ENCODE peak calls at places on chromosome 9, in six cellular contexts. B is suprapubic skin, Y is mucosa of descending colon, S is astrocyte of the cerebellum, C is tibial artery, V is lower lobe of right lung. L is an unnamed sample.

GRCh38 chr9:108142504-108143201 is 653.1 kb upstream of the KLF4 start:
- DNase-seq in B (peak), Y (peak), S (peak), C (peak), V (peak), L (peak)

GRCh38 chr9:96116275-96117051 is 185.5 kb downstream of the HSD17B3 start:
- DNase-seq in B (no peak), Y (no peak), S (no peak), C (no peak), V (no peak), L (no peak)

GRCh38 chr9:85248514-85249312 is 493.0 kb downstream of the AGTPBP1 start:
- DNase-seq in B (no peak), Y (no peak), S (no peak), C (no peak), V (no peak), L (peak)

GRCh38 chr9:120856700-120857099 is 14.0 kb upstream of the PSMD5 start:
- DNase-seq in B (no peak), Y (peak), S (no peak), C (no peak), V (peak), L (no peak)

GRCh38 chr9:98873535-98874432 is 66.3 kb downstream of the GALNT12 start:
- DNase-seq in B (no peak), Y (peak), S (no peak), C (peak), V (no peak), L (no peak)

GRCh38 chr9:27365977-27366376 is 69.0 kb upstream of the EQTN start:
- DNase-seq in B (no peak), Y (no peak), S (peak), C (no peak), V (no peak), L (no peak)

GRCh38 chr9:78213696-78214095 is 22.2 kb upstream of the CEP78 start:
- DNase-seq in B (no peak), Y (no peak), S (no peak), C (no peak), V (no peak), L (no peak)

GRCh38 chr9:28024616-28025147 is 451.4 kb upstream of the C9orf72 start:
- DNase-seq in B (no peak), Y (no peak), S (no peak), C (no peak), V (no peak), L (no peak)

GRCh38 chr9:33277484-33277883 is 12.6 kb downstream of the CHMP5 start:
- DNase-seq in B (no peak), Y (no peak), S (no peak), C (no peak), V (no peak), L (no peak)

GRCh38 chr9:121393318-121393717 is 23.3 kb upstream of the STOM start:
- DNase-seq in B (no peak), Y (no peak), S (no peak), C (no peak), V (no peak), L (no peak)

GRCh38 chr9:106288689-106289088 is 574.3 kb upstream of the ZNF462 start:
- DNase-seq in B (no peak), Y (no peak), S (no peak), C (no peak), V (no peak), L (no peak)

GRCh38 chr9:70561111-70561510 is 146.7 kb upstream of the KLF9 start:
- DNase-seq in B (no peak), Y (no peak), S (no peak), C (no peak), V (no peak), L (no peak)

GRCh38 chr9:124897570-124898460 is 35.9 kb downstream of the ARPC5L start:
- DNase-seq in B (no peak), Y (no peak), S (no peak), C (no peak), V (no peak), L (no peak)

GRCh38 chr9:116380496-116380995 is 227.0 kb downstream of the PAPPA start:
- DNase-seq in B (no peak), Y (no peak), S (no peak), C (no peak), V (no peak), L (no peak)

GRCh38 chr9:132166599-132166998 is 4.7 kb downstream of the NTNG2 start:
- DNase-seq in B (no peak), Y (no peak), S (no peak), C (no peak), V (no peak), L (no peak)

GRCh38 chr9:136821333-136822031 is 13.7 kb downstream of the RABL6 start:
- DNase-seq in B (no peak), Y (no peak), S (no peak), C (no peak), V (no peak), L (no peak)

GRCh38 chr9:116247791-116248343 is 94.3 kb downstream of the PAPPA start:
- DNase-seq in B (no peak), Y (no peak), S (no peak), C (no peak), V (no peak), L (no peak)

GRCh38 chr9:92480332-92480771 is 2.0 kb downstream of the ASPN start:
- DNase-seq in B (no peak), Y (no peak), S (no peak), C (no peak), V (no peak), L (no peak)

GRCh38 chr9:109329274-109330258 is 8.7 kb upstream of the EPB41L4B start:
- DNase-seq in B (peak), Y (peak), S (peak), C (peak), V (peak), L (no peak)

GRCh38 chr9:87406545-87407166 is 91.0 kb upstream of the DAPK1 start:
- DNase-seq in B (no peak), Y (no peak), S (no peak), C (no peak), V (no peak), L (no peak)
- H3K4me3 ChIP-seq in B (no peak), Y (no peak), S (no peak), C (no peak), V (no peak), L (no peak)

GRCh38 chr9:21155501-21155900 is 11.0 kb downstream of the IFNA21 start:
- DNase-seq in B (no peak), Y (no peak), S (no peak), C (no peak), V (no peak), L (no peak)

DNA sequence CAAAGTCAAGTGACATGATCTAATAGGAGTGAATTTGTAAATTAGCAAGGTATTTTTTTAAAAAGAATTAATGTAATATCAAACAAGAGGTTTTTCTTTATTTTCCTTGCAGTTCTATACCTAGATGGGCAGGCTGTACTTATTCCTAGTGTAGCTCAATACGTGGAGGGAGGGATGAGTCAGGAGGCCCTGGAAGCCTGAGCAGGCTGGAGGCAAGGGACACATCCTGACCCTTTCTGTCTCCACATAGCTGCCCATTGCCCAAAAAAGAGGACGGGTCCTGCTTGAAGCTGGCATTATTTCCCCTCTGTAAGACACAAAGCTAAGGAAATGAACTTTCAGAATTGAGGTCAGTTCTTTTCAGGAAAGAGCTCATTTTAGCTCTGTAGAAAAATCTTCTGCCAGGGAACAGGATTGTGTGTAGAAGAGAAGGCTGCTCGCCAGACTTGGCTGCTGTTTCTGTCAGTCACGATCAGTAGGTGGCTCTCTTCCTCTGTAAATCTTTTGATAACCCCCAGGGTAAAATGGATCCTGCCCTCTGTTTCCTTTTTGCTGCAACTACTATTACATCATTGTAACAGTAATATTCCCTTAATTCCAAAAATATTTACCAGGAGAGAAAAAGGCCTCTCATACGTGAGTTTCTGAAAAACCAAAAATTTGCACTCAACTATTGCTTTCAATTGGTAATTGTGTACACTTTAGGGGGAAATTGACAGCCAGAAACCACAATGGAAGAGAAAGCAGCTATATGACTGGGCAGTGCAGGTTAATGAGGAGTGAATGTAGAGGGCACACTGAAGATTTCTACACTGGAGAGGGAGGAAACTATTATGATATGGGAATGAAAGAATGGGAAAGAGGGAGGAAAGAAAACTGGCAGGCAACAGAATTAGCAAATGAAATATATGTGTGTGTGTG is 12.3 kb upstream of the IFNW1 start:
- DNase-seq in B (no peak), Y (no peak), S (peak), C (no peak), V (peak), L (no peak)
- TF ChIP-seq CTCF in B (no peak), Y (no peak), S (peak), C (no peak), V (peak), L (no peak)

GRCh38 chr9:36323926-36324325 is 65.7 kb upstream of the GNE start:
- DNase-seq in B (no peak), Y (no peak), S (no peak), C (no peak), V (no peak), L (no peak)
- H3K4me3 ChIP-seq in B (no peak), Y (no peak), S (no peak), C (no peak), V (no peak), L (no peak)

DNA sequence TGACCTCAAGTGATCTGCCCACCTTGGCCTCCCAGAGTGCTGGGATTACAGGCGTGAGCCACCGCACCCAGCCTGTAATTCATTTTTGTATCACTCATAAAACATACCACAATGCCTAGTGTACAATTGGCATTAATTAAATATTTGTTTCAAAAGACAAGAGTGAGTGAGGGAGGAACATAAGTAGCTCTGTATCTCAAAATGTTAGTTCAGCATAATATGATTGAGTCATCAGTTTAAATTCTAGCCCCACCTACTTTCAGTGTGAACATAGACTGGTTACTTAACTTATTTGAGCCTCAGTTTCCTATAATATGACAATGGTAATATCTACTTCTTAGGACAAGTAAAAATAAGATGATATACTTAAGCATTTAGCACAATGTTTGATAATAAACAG is 26.9 kb downstream of the INVS start:
- DNase-seq in B (no peak), Y (no peak), S (no peak), C (no peak), V (no peak), L (no peak)
- TF ChIP-seq CTCF in B (no peak), Y (no peak), S (no peak), C (no peak), V (no peak), L (no peak)

GRCh38 chr9:3401556-3401955 is 124.2 kb downstream of the RFX3 start:
- DNase-seq in B (no peak), Y (no peak), S (peak), C (no peak), V (no peak), L (no peak)

GRCh38 chr9:3397726-3398125 is 128.1 kb downstream of the RFX3 start:
- DNase-seq in B (no peak), Y (no peak), S (no peak), C (no peak), V (no peak), L (no peak)

GRCh38 chr9:3398232-3398648 is 127.6 kb downstream of the RFX3 start:
- DNase-seq in B (no peak), Y (no peak), S (no peak), C (peak), V (no peak), L (no peak)

DNA sequence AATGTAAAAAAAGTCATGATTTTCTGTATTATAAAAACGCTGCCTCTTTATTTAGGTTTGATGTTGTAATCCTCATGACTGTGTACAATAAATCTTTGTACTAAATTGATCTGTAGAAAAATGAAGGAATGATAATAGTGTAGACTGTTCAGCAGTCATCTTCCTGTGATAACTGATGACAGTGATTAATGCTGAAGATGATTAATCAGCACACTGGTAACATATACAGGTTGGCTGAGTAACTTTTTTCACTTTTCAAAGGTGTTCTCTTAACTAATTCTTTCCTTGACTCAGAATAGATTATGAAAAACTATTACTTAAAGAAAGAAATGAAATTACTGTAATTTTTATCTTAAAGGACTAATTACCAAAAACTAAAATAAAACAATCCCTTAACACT is 122.5 kb downstream of the RFX3 start:
- DNase-seq in B (no peak), Y (no peak), S (no peak), C (no peak), V (no peak), L (no peak)
- H3K4me3 ChIP-seq in B (no peak), Y (no peak), S (no peak), C (no peak), V (no peak), L (no peak)

GRCh38 chr9:93952784-93953491 is 2.2 kb downstream of the BARX1 start:
- DNase-seq in B (no peak), Y (no peak), S (no peak), C (no peak), V (no peak), L (no peak)
- TF ChIP-seq CTCF in B (no peak), Y (no peak), S (no peak), C (no peak), V (no peak), L (no peak)

L was measured in AG04449.